ENCODE peak calls at places on chromosomes 13 and 19, in five cellular contexts. One of them, this sample, is unnamed.

GRCh38 chr19:42419309-42419708 is 7.9 kb downstream of the LIPE start:
- DNase-seq in IMR-90: no peak
- DNase-seq in adrenal gland: no peak
- DNase-seq in tibial nerve: no peak
- DNase-seq in A549: no peak
- DNase-seq in this sample: no peak

GRCh38 chr13:60654405-60654804 is 257.4 kb downstream of the TDRD3 start:
- DNase-seq in IMR-90: no peak
- DNase-seq in adrenal gland: peak; percentile 23
- DNase-seq in tibial nerve: peak; percentile 44
- DNase-seq in A549: peak; percentile 6
- DNase-seq in this sample: peak; percentile 56

GRCh38 chr19:2309734-2310362 is 1.9 kb upstream of the LINGO3 start:
- DNase-seq in IMR-90: peak; percentile 54
- DNase-seq in adrenal gland: peak; percentile 87
- DNase-seq in tibial nerve: no peak
- DNase-seq in A549: peak; percentile 35
- DNase-seq in this sample: no peak

GRCh38 chr13:49499889-49500660 is 4.3 kb downstream of the PHF11 start:
- DNase-seq in IMR-90: peak; percentile 90
- DNase-seq in adrenal gland: no peak
- DNase-seq in tibial nerve: no peak
- DNase-seq in A549: no peak
- DNase-seq in this sample: no peak

GRCh38 chr13:52348081-52348480 is 57.9 kb downstream of the THSD1 start:
- DNase-seq in IMR-90: peak; percentile 88
- DNase-seq in adrenal gland: no peak
- DNase-seq in tibial nerve: no peak
- DNase-seq in A549: peak; percentile 13
- DNase-seq in this sample: peak; percentile 55

GRCh38 chr13:91845612-91846011 is 447.2 kb downstream of the GPC5 start:
- DNase-seq in IMR-90: no peak
- DNase-seq in adrenal gland: no peak
- DNase-seq in tibial nerve: no peak
- DNase-seq in A549: no peak
- DNase-seq in this sample: no peak

GRCh38 chr19:15418112-15418587 is 638 bp downstream of the AKAP8L start:
- DNase-seq in IMR-90: no peak
- DNase-seq in adrenal gland: peak; percentile 37
- DNase-seq in tibial nerve: no peak
- DNase-seq in A549: no peak
- DNase-seq in this sample: no peak

GRCh38 chr19:42634409-42635232 is 39.9 kb upstream of the CEACAM8 start:
- DNase-seq in IMR-90: peak; percentile 20
- DNase-seq in adrenal gland: peak; percentile 40
- DNase-seq in tibial nerve: peak; percentile 22
- DNase-seq in A549: peak; percentile 71
- DNase-seq in this sample: peak; percentile 2

GRCh38 chr19:14871619-14872230 is 14.2 kb downstream of the OR7A17 start:
- DNase-seq in IMR-90: peak; percentile 11
- DNase-seq in adrenal gland: no peak
- DNase-seq in tibial nerve: no peak
- DNase-seq in A549: peak; percentile 1
- DNase-seq in this sample: peak; percentile 13

GRCh38 chr13:69274231-69274630 is 833.4 kb upstream of the ATXN8OS start:
- DNase-seq in IMR-90: no peak
- DNase-seq in adrenal gland: no peak
- DNase-seq in tibial nerve: no peak
- DNase-seq in A549: no peak
- DNase-seq in this sample: no peak

GRCh38 chr13:69856331-69856730 is 251.3 kb upstream of the ATXN8OS start:
- DNase-seq in IMR-90: no peak
- DNase-seq in adrenal gland: no peak
- DNase-seq in tibial nerve: no peak
- DNase-seq in A549: no peak
- DNase-seq in this sample: peak; percentile 35

GRCh38 chr13:41356788-41357187 is 45.7 kb downstream of the NAA16 start:
- DNase-seq in IMR-90: no peak
- DNase-seq in adrenal gland: no peak
- DNase-seq in tibial nerve: no peak
- DNase-seq in A549: no peak
- DNase-seq in this sample: peak; percentile 26

GRCh38 chr13:60351326-60351725 is 45.7 kb upstream of the TDRD3 start:
- DNase-seq in IMR-90: peak; percentile 47
- DNase-seq in adrenal gland: no peak
- DNase-seq in tibial nerve: peak; percentile 12
- DNase-seq in A549: no peak
- DNase-seq in this sample: peak; percentile 7

GRCh38 chr13:109376936-109377335 is 409.4 kb downstream of the IRS2 start:
- DNase-seq in IMR-90: no peak
- DNase-seq in adrenal gland: no peak
- DNase-seq in tibial nerve: no peak
- DNase-seq in A549: no peak
- DNase-seq in this sample: no peak

GRCh38 chr13:99984134-99984462 is 2.5 kb downstream of the ZIC2 start:
- DNase-seq in IMR-90: no peak
- DNase-seq in adrenal gland: no peak
- DNase-seq in tibial nerve: no peak
- DNase-seq in A549: no peak
- DNase-seq in this sample: no peak

GRCh38 chr13:93777504-93777903 is 550.9 kb downstream of the GPC6 start:
- DNase-seq in IMR-90: no peak
- DNase-seq in adrenal gland: no peak
- DNase-seq in tibial nerve: no peak
- DNase-seq in A549: no peak
- DNase-seq in this sample: no peak

GRCh38 chr13:59865398-59865797 is 298.3 kb downstream of the DIAPH3 start:
- DNase-seq in IMR-90: peak; percentile 5
- DNase-seq in adrenal gland: no peak
- DNase-seq in tibial nerve: no peak
- DNase-seq in A549: peak; percentile 3
- DNase-seq in this sample: peak; percentile 45

GRCh38 chr13:60574706-60575105 is 177.7 kb downstream of the TDRD3 start:
- DNase-seq in IMR-90: no peak
- DNase-seq in adrenal gland: no peak
- DNase-seq in tibial nerve: no peak
- DNase-seq in A549: no peak
- DNase-seq in this sample: no peak

DNA sequence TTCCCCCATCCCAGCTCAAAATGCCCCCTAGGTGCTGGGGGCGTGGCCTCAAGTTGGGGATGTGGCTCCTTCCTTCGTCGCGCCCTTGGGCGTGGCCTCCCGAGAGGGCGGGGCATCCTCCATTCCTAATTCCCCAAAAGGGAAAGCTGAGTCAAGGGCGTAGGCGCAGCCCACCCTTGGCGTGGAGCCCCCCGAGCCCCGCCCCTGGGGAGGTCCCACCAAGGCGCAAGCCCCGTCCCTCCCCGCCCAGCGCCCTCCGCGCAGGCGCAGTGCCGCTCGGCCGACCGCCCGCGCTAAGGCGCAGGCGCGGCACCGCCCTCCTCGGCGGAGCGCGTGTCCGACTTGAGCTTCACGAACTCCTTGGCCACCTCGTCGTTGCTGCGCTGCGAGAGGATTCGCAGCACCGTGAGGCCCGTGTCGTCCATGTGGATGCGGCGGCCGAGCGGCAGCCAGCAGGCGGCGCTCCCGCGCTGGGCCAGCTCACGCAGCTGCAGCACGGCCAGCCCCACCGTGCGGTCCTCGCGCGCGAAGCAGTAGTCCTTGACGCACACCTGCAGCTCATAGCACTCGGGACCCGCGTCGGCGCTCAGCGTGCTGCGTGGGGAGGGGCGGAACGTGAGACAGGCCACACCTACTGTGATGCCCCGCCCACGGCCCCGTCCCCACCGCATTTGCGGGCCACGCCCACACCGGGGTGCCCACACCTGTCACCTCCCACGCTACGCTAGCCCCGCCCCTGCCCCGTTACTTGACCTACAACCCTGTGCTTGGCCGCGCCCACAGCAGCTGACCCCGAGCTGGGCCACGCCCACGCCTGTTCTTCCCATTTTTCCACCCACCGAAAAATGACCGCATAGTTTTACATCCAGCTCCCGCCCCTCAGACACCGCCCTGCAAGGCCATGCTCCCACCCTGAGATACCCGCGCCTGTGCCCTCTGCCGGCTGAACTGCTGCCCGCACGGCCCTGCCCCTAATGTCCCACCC is 50.6 kb downstream of the COLGALT1 start:
- DNase-seq in IMR-90: peak; percentile 56
- DNase-seq in adrenal gland: peak; percentile 65
- DNase-seq in tibial nerve: peak; percentile 65
- DNase-seq in A549: peak; percentile 95
- DNase-seq in this sample: peak; percentile 77
- TF ChIP-seq POLR2A in IMR-90: no peak
- TF ChIP-seq POLR2A in adrenal gland: no peak
- TF ChIP-seq POLR2A in tibial nerve: no peak
- TF ChIP-seq POLR2A in A549: peak; percentile 78
- TF ChIP-seq POLR2A in this sample: no peak

DNA sequence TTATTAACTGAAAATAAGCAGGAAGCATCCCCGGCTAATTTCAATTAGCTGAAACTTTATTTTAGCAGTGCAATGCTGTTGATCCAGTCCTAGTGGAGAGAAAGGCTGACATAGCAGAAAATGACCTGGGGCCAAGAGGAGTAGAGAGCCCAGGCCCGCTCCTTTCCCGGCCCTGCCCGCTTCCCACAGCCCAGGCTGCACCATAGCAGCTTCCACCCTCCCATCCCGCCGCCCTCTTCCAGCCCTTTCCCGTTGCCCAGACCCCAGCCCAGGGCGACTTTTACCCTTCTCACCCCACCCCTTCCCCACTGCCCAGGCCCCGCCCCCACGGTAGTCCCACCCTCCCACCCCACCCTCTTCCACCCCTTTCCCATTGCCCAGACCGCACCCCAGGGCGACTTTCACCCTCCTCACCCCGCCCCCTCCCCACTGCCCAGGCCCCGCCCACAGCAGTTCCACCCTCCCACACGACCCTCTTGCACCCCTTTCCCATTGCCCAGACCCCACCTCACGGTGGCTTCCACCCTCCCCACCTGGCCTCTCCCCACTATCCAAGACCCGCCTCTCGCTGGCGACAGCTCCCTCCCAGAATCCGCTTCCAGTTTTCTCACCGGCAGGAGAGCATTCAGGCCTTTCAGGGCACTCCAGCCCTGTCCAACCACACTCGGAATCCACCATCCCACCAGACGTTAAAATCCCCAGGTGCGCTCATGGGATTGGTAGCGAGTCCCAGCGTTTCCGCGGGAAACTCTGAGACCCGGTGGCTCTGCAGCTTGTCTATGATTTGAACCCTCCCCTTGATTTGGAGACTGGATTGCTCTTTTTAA is 8.3 kb downstream of the ZNF160 start:
- DNase-seq in IMR-90: no peak
- DNase-seq in adrenal gland: no peak
- DNase-seq in tibial nerve: no peak
- DNase-seq in A549: no peak
- DNase-seq in this sample: no peak
- H3K4me3 ChIP-seq in IMR-90: no peak overlapping the region
- H3K4me3 ChIP-seq in adrenal gland: no peak overlapping the region
- H3K4me3 ChIP-seq in tibial nerve: no peak overlapping the region
- H3K4me3 ChIP-seq in A549: no peak overlapping the region
- H3K4me3 ChIP-seq in this sample: no peak overlapping the region

GRCh38 chr19:46718157-46718933 is 1.4 kb upstream of the PRKD2 start:
- DNase-seq in IMR-90: no peak
- DNase-seq in adrenal gland: no peak
- DNase-seq in tibial nerve: no peak
- DNase-seq in A549: peak; percentile 63
- DNase-seq in this sample: no peak
- H3K4me1 ChIP-seq in IMR-90: peaks cover 7% of the 10 kb centered on the region
- H3K4me1 ChIP-seq in adrenal gland: peaks cover 25% of the 10 kb centered on the region
- H3K4me1 ChIP-seq in tibial nerve: peaks cover 39% of the 10 kb centered on the region
- H3K4me1 ChIP-seq in A549: peaks cover 23% of the 10 kb centered on the region
- H3K4me1 ChIP-seq in this sample: peaks cover 41% of the 10 kb centered on the region

DNA sequence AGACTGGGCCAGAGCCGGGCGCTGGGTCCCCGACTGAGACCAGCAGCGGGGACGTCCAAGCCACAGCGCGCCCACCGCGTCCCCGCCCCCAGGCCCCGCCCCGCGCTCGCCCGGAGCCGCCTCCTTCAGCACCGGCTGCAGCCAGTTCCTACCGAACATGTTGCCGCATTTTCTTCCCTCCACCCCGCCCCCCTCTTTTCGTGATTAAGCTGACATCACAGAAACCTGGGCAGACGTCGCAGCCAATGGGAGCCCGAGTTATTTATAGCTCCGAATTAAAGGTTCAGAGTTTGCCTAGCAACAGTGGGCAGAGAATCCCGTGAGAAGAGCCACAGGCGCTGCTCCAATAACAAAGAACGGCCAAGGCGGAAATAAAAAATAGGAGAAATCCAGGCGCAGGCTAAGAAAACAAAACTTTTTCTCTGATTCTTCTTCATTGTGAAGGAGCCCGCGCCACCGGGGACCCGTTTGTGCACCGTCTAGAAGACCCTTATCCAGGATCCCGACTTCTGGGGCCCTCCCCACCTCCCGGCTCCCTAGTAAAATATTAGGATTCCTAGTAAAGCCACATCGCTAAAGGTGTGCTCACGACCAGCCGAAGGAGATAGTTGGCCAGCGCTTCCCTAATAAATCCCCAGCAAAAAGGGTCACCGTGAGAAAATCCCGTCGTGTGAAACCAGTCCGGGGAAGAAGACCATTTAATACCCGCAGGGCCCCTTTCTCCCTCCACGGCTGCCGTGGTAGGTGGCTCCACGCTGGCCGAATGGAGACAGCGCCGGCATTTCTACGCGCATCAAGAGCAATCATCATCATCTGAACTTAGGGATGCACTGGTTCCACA is 61.7 kb downstream of the SERP2 start:
- DNase-seq in IMR-90: peak; percentile 98
- DNase-seq in adrenal gland: peak; percentile 98
- DNase-seq in tibial nerve: peak; percentile 98
- DNase-seq in A549: peak; percentile 94
- DNase-seq in this sample: peak; percentile 99
- TF ChIP-seq POLR2A in IMR-90: peak; percentile 89
- TF ChIP-seq POLR2A in adrenal gland: peak; percentile 66
- TF ChIP-seq POLR2A in tibial nerve: peak; percentile 81
- TF ChIP-seq POLR2A in A549: peak; percentile 26
- TF ChIP-seq POLR2A in this sample: no peak

GRCh38 chr19:3548594-3548993 is 8.8 kb downstream of the MFSD12 start:
- DNase-seq in IMR-90: no peak
- DNase-seq in adrenal gland: no peak
- DNase-seq in tibial nerve: no peak
- DNase-seq in A549: no peak
- DNase-seq in this sample: no peak
- H3K4me3 ChIP-seq in IMR-90: no peak overlapping the region
- H3K4me3 ChIP-seq in adrenal gland: no peak overlapping the region
- H3K4me3 ChIP-seq in tibial nerve: no peak overlapping the region
- H3K4me3 ChIP-seq in A549: no peak overlapping the region
- H3K4me3 ChIP-seq in this sample: no peak overlapping the region